ENCODE peak calls at places on chromosomes 1 and 21, in four cellular contexts. A is dermis microvascular lymphatic vessel endothelial cell; C is CD4-positive, alpha-beta T cell; M is KG1. K is an unnamed sample.

GRCh38 chr1:63635681-63636080 is 42.5 kb downstream of the PGM1 start:
- DNase-seq in A (no peak), C (no peak), M (no peak), K (peak)

GRCh38 chr1:162571696-162572095 is 10.2 kb downstream of the UAP1 start:
- DNase-seq in A (no peak), C (no peak), M (no peak), K (no peak)

GRCh38 chr1:48674641-48675040 is 102.0 kb downstream of the BEND5 start:
- DNase-seq in A (no peak), C (no peak), M (no peak), K (peak)

GRCh38 chr1:77940921-77941570 is 37.8 kb downstream of the FUBP1 start:
- DNase-seq in A (no peak), C (no peak), M (no peak), K (no peak)

GRCh38 chr1:56535949-56536348 is 43.4 kb downstream of the PLPP3 start:
- DNase-seq in A (no peak), C (no peak), M (no peak), K (no peak)

GRCh38 chr1:39427912-39428311 is 63.5 kb upstream of the BMP8A start:
- DNase-seq in A (no peak), C (no peak), M (no peak), K (no peak)

GRCh38 chr1:115324649-115325420 is 13.2 kb downstream of the NGF start:
- DNase-seq in A (no peak), C (no peak), M (no peak), K (no peak)

GRCh38 chr1:1966086-1966740 is 37.4 kb downstream of the CFAP74 start:
- DNase-seq in A (no peak), C (no peak), M (no peak), K (no peak)

GRCh38 chr1:93779540-93780121 is 98.0 kb upstream of the BCAR3 start:
- DNase-seq in A (no peak), C (no peak), M (no peak), K (peak)

GRCh38 chr1:69494171-69494570 is 73.6 kb upstream of the LRRC7 start:
- DNase-seq in A (no peak), C (no peak), M (no peak), K (no peak)

GRCh38 chr1:5345556-5345955 is 646.7 kb downstream of the NPHP4 start:
- DNase-seq in A (no peak), C (no peak), M (no peak), K (no peak)

GRCh38 chr1:210446479-210446878 is 117.8 kb downstream of the HHAT start:
- DNase-seq in A (no peak), C (peak), M (peak), K (no peak)

GRCh38 chr21:19810779-19811178 is 1187.4 kb upstream of the NCAM2 start:
- DNase-seq in A (no peak), C (no peak), M (no peak), K (no peak)

GRCh38 chr1:92968138-92969032 is 7.1 kb upstream of the DIPK1A start:
- DNase-seq in A (no peak), C (no peak), M (no peak), K (no peak)

GRCh38 chr1:193614817-193615216 is 428.4 kb upstream of the B3GALT2 start:
- DNase-seq in A (peak), C (no peak), M (no peak), K (peak)

GRCh38 chr1:40438391-40439015 is 11.8 kb upstream of the ZFP69B start:
- DNase-seq in A (peak), C (no peak), M (no peak), K (no peak)

GRCh38 chr1:196144588-196144987 is 463.7 kb downstream of the KCNT2 start:
- DNase-seq in A (no peak), C (no peak), M (no peak), K (no peak)

GRCh38 chr1:12433323-12434053 is 184.5 kb downstream of the DHRS3 start:
- DNase-seq in A (peak), C (no peak), M (no peak), K (no peak)

GRCh38 chr1:201228011-201228983 is 37.7 kb downstream of the IGFN1 start:
- DNase-seq in A (no peak), C (no peak), M (no peak), K (no peak)

GRCh38 chr1:192792628-192793027 is 16.2 kb upstream of the RGS2 start:
- DNase-seq in A (no peak), C (no peak), M (no peak), K (no peak)

GRCh38 chr1:24151175-24151533 is 8.2 kb upstream of the IL22RA1 start:
- DNase-seq in A (no peak), C (no peak), M (no peak), K (no peak)

GRCh38 chr1:46169811-46170454 is 5.0 kb upstream of the TSPAN1 start:
- DNase-seq in A (no peak), C (no peak), M (no peak), K (no peak)

GRCh38 chr1:167797005-167797404 is 75.2 kb downstream of the MPZL1 start:
- DNase-seq in A (no peak), C (no peak), M (no peak), K (peak)

GRCh38 chr1:94883688-94884087 is 43.2 kb downstream of the CNN3 start:
- DNase-seq in A (peak), C (no peak), M (no peak), K (no peak)

GRCh38 chr1:19405761-19406481 is 79.4 kb downstream of the CAPZB start:
- DNase-seq in A (no peak), C (no peak), M (no peak), K (no peak)

GRCh38 chr1:119081705-119082104 is 58.7 kb downstream of the WARS2 start:
- DNase-seq in A (no peak), C (no peak), M (no peak), K (no peak)

GRCh38 chr1:218585565-218586184 is 240.5 kb downstream of the TGFB2 start:
- DNase-seq in A (peak), C (no peak), M (no peak), K (peak)

GRCh38 chr1:169260478-169260877 is 107.1 kb downstream of the NME7 start:
- DNase-seq in A (no peak), C (no peak), M (no peak), K (no peak)

GRCh38 chr1:80533775-80534314 is 1266.9 kb upstream of the ADGRL2 start:
- DNase-seq in A (no peak), C (no peak), M (no peak), K (no peak)

GRCh38 chr1:233675893-233676292 is 62.0 kb downstream of the KCNK1 start:
- DNase-seq in A (no peak), C (no peak), M (no peak), K (no peak)